ENCODE peak calls at places on chromosomes 3 and 15, in six cellular contexts. S is left ventricle myocardium inferior, H is Panc1, I is left lung, P is stomach, D is AG09309. W is an unnamed sample.

GRCh38 chr3:171168086-171168485 is 141.6 kb upstream of the SLC2A2 start:
- DNase-seq in H (no peak), D (no peak), P (no peak), S (no peak), I (no peak), W (peak)

GRCh38 chr15:99424978-99425665 is 140.7 kb upstream of the MEF2A start:
- DNase-seq in S (peak), D (peak), I (peak), H (no peak), P (no peak), W (peak)

GRCh38 chr15:80250614-80251504 is 1.2 kb downstream of the CTXND1 start:
- DNase-seq in I (no peak), H (no peak), P (no peak), S (no peak), D (no peak), W (no peak)

GRCh38 chr3:25849641-25850040 is 59.8 kb downstream of the OXSM start:
- DNase-seq in S (no peak), H (no peak), I (no peak), P (no peak), D (no peak), W (no peak)

GRCh38 chr3:54278960-54279359 is 156.6 kb downstream of the CACNA2D3 start:
- DNase-seq in H (no peak), D (no peak), P (no peak), I (no peak), S (no peak), W (no peak)

GRCh38 chr15:90340345-90340744 is 11.7 kb upstream of the ZNF774 start:
- DNase-seq in H (no peak), D (no peak), P (no peak), S (no peak), I (no peak), W (no peak)

GRCh38 chr3:55458398-55458797 is 28.7 kb downstream of the WNT5A start:
- DNase-seq in D (no peak), I (no peak), P (no peak), H (no peak), S (no peak), W (no peak)

GRCh38 chr3:16448691-16449090 is 64.8 kb downstream of the RFTN1 start:
- DNase-seq in P (peak), S (peak), I (peak), H (no peak), D (peak), W (peak)

GRCh38 chr3:160704006-160704405 is 27.0 kb downstream of the ARL14 start:
- DNase-seq in H (no peak), D (no peak), I (no peak), P (no peak), S (no peak), W (no peak)

GRCh38 chr3:136659253-136659652 is 92.9 kb downstream of the STAG1 start:
- DNase-seq in D (peak), P (no peak), I (no peak), H (no peak), S (no peak), W (peak)

GRCh38 chr3:102240720-102241119 is 194.1 kb upstream of the ZPLD1 start:
- DNase-seq in D (no peak), I (no peak), H (no peak), S (no peak), P (no peak), W (no peak)

GRCh38 chr3:64417816-64418215 is 192.6 kb upstream of the PRICKLE2 start:
- DNase-seq in S (no peak), P (no peak), H (no peak), D (no peak), I (no peak), W (peak)

GRCh38 chr3:149771652-149772271 is 19.5 kb upstream of the COMMD2 start:
- DNase-seq in H (peak), D (no peak), P (peak), S (no peak), I (peak), W (peak)

GRCh38 chr15:86231864-86232801 is 152.5 kb downstream of the AGBL1 start:
- DNase-seq in H (no peak), S (no peak), I (no peak), P (no peak), D (no peak), W (peak)

GRCh38 chr15:70722266-70723123 is 40.9 kb downstream of the UACA start:
- DNase-seq in D (no peak), S (no peak), I (no peak), P (no peak), H (no peak), W (peak)

GRCh38 chr15:56798639-56799038 is 65.3 kb upstream of the ZNF280D start:
- DNase-seq in S (no peak), P (no peak), H (no peak), I (no peak), D (no peak), W (no peak)

GRCh38 chr15:43440721-43441281 is 52.2 kb downstream of the TP53BP1 start:
- DNase-seq in S (no peak), P (no peak), D (peak), H (peak), I (no peak), W (peak)

GRCh38 chr15:48577495-48577894 is 68.0 kb downstream of the FBN1 start:
- DNase-seq in S (no peak), I (no peak), D (no peak), P (no peak), H (no peak), W (no peak)

GRCh38 chr3:99542771-99543518 is 95.4 kb upstream of the COL8A1 start:
- DNase-seq in I (no peak), S (no peak), D (no peak), P (no peak), H (no peak), W (no peak)

GRCh38 chr3:81406318-81406717 is 355.1 kb downstream of the GBE1 start:
- DNase-seq in D (no peak), P (no peak), I (no peak), S (no peak), H (no peak), W (no peak)

GRCh38 chr3:108862865-108863798 is 40.5 kb downstream of the TRAT1 start:
- DNase-seq in D (peak), S (no peak), I (no peak), P (no peak), H (no peak), W (peak)

GRCh38 chr3:14505001-14505802 is 34.9 kb downstream of the GRIP2 start:
- DNase-seq in I (no peak), H (no peak), S (no peak), D (no peak), P (no peak), W (no peak)

GRCh38 chr3:40379674-40380306 is 7.2 kb upstream of the ENTPD3 start:
- DNase-seq in S (no peak), D (no peak), P (no peak), I (no peak), H (no peak), W (peak)

GRCh38 chr15:91316123-91316522 is 216.1 kb downstream of the SV2B start:
- DNase-seq in H (no peak), S (no peak), I (no peak), P (no peak), D (no peak), W (no peak)

GRCh38 chr3:134251731-134252391 is 1.2 kb upstream of the RYK start:
- DNase-seq in P (no peak), H (no peak), D (no peak), I (no peak), S (peak), W (peak)
- H3K4me3 ChIP-seq in P (no peak), H (no peak), D (no peak), I (no peak), S (peak), W (no peak)

GRCh38 chr3:157353657-157354056 is 83.0 kb upstream of the PTX3 start:
- DNase-seq in I (no peak), D (no peak), P (no peak), H (no peak), S (no peak), W (no peak)

GRCh38 chr3:157356541-157356940 is 80.1 kb upstream of the PTX3 start:
- DNase-seq in S (no peak), D (no peak), H (no peak), P (no peak), I (no peak), W (no peak)

GRCh38 chr3:157354254-157354653 is 82.4 kb upstream of the PTX3 start:
- DNase-seq in P (no peak), D (no peak), S (no peak), H (no peak), I (no peak), W (no peak)

GRCh38 chr3:157354722-157355121 is 81.9 kb upstream of the PTX3 start:
- DNase-seq in P (no peak), D (no peak), H (no peak), I (no peak), S (no peak), W (peak)

GRCh38 chr3:157355276-157355675 is 81.4 kb upstream of the PTX3 start:
- DNase-seq in P (no peak), I (no peak), H (no peak), S (no peak), D (no peak), W (no peak)
- TF ChIP-seq CTCF in P (no peak), I (no peak), H (no peak), S (no peak), D (no peak), W (no peak)

GRCh38 chr3:100562224-100562857 is 47.1 kb upstream of the ADGRG7 start:
- DNase-seq in H (no peak), P (no peak), D (no peak), S (no peak), I (no peak), W (no peak)
- H3K4me3 ChIP-seq in H (no peak), P (no peak), D (no peak), S (no peak), I (no peak), W (no peak)

GRCh38 chr3:44476181-44476599 is 1.3 kb downstream of the ZNF445 start:
- DNase-seq in S (no peak), P (no peak), D (no peak), H (no peak), I (no peak), W (peak)
- TF ChIP-seq CTCF in S (no peak), P (no peak), D (peak), H (no peak), I (no peak), W (peak)

GRCh38 chr3:69048990-69049389 is 3.1 kb downstream of the TMF1 start:
- DNase-seq in S (no peak), H (no peak), P (no peak), D (no peak), I (no peak), W (no peak)

GRCh38 chr3:69058180-69058946 is 6.2 kb upstream of the TMF1 start:
- DNase-seq in I (no peak), D (no peak), H (no peak), S (no peak), P (no peak), W (no peak)

GRCh38 chr3:69051796-69052566 is at the start of gene TMF1:
- DNase-seq in P (peak), D (peak), I (peak), S (peak), H (peak), W (peak)

DNA sequence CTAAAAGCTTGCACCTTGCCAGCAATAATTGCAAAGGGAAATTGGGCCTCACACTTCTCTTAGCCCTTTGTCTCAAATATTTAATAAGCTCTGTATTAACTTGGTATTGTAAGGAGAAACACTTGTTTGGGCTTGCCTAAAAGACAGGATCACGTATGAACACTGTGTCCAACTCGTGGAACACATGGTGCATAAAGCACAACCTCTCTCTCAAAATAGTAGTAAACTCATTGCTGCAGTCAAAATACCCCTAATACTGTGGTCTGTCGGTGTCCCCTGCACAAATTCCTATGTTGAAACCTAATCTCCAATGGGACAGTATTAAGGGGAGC is 400 bp upstream of the TMF1 start:
- DNase-seq in D (no peak), H (no peak), P (no peak), I (no peak), S (no peak), W (no peak)
- H3K4me3 ChIP-seq in D (peak), H (peak), P (peak), I (peak), S (peak), W (peak)

GRCh38 chr3:32392530-32393302 is 1.1 kb downstream of the CMTM7 start:
- DNase-seq in D (no peak), S (peak), P (peak), I (peak), H (no peak), W (peak)

GRCh38 chr3:32395451-32395970 is 3.9 kb downstream of the CMTM7 start:
- DNase-seq in S (no peak), I (no peak), D (no peak), P (no peak), H (no peak), W (no peak)

GRCh38 chr3:32387512-32387911 is 4.1 kb upstream of the CMTM7 start:
- DNase-seq in D (no peak), P (no peak), S (no peak), I (no peak), H (no peak), W (no peak)

GRCh38 chr3:32391643-32392529 is at the start of gene CMTM7:
- DNase-seq in H (no peak), D (no peak), S (peak), P (peak), I (peak), W (peak)
- TF ChIP-seq CTCF in H (no peak), D (no peak), S (no peak), P (no peak), I (no peak), W (peak)

DNA sequence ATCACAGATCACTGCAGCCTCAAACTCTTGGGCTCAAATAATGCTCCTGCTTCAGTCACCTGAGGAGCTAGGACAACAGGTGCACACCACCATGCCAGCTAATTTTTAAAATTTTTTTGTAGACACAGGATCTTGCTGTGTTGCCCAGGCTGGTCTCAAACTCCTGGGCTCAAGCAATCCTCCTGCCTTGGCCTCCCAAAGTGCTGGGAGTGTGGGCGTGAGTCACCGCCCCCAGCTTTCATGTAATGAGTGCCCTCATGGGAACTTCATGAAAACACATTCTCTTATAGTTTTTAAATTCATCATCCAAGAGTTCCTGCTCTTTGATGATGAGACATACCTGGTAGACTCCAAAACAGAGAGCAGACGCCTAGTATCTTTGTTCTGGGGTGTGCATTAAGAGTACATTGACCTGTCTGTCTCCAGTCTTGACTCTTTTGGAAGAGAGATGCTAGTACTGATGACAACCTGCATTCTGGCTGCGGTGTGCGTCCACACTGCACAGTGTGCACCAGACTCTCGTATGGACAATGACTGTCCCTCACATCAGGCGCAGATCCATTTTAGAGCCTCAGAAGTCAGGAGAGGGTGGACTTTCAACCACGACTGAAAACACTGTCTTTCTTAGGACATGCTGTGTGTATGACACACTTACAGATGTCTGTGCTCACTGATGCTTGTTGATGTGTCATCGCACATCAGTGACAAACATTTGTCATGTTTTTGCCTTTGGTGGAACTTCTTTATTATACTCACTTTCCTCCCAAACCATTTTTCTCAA is 2.0 kb downstream of the NRROS start:
- DNase-seq in S (no peak), D (no peak), P (no peak), I (peak), H (no peak), W (no peak)
- H3K4me3 ChIP-seq in S (peak), D (no peak), P (peak), I (peak), H (no peak), W (no peak)

DNA sequence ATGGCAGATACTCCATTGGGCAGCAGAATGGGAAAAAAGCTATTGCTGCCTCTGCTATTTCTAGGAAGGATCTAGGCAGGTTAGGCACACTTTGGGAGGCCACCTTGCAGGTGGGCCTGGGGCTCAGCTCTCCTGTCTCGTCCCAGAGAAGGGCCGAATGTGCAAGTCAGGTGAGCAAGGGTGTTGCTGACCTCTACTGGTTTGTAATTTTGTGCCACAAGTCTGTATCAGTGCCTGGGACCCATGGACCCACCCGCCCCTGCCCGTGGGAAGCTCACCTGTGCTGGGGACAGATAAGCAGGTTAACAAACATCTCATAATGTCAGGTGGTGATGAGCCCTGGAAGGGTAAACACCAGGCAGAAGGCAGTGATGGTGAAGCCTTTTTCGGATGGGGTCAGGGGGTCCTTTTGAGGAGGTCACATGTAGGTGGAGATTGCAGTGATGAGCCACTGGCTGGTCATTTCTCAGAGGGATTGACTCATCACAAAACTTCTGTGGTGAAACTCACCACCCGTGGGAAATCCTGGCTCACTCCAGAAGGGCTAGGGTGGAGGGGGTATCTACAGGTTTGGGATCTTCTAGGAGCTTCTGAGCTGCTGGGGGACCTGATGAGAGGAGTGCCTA is 161.3 kb downstream of the KLF13 start:
- DNase-seq in D (peak), H (no peak), P (peak), I (no peak), S (no peak), W (peak)
- TF ChIP-seq CTCF in D (no peak), H (no peak), P (no peak), I (no peak), S (no peak), W (no peak)

W was measured in fibroblast of villous mesenchyme.